ENCODE peak calls at places on chromosomes 7 and 10, in seven cellular contexts. U, Z, K, X, Y, M and V are unnamed samples.

GRCh38 chr10:72270607-72271281 is 3.0 kb upstream of the DDIT4 start:
- DNase-seq in M (no peak), Z (no peak), U (no peak), X (no peak), K (no peak), Y (peak; percentile 26), V (no peak)

GRCh38 chr10:53697038-53697437 is 924.5 kb upstream of the MBL2 start:
- DNase-seq in M (no peak), U (peak; percentile 29), Y (peak; percentile 68), Z (no peak), X (peak; percentile 93), K (no peak), V (no peak)

GRCh38 chr7:38574121-38574520 is 57.1 kb downstream of the AMPH start:
- DNase-seq in K (no peak), U (no peak), M (no peak), Z (no peak), X (peak; percentile 4), Y (no peak), V (peak; percentile 31)

GRCh38 chr10:1643161-1643910 is 94.0 kb downstream of the ADARB2 start:
- DNase-seq in Z (peak; percentile 62), X (peak; percentile 76), K (peak; percentile 71), Y (peak; percentile 27), U (no peak), M (peak; percentile 80), V (no peak)

GRCh38 chr10:76583711-76584161 is 1053.9 kb downstream of the KCNMA1 start:
- DNase-seq in U (peak; percentile 78), Z (no peak), M (no peak), X (peak; percentile 86), K (no peak), Y (peak; percentile 76), V (peak; percentile 90)

GRCh38 chr7:9507281-9507680 is 1073.9 kb downstream of the NXPH1 start:
- DNase-seq in M (no peak), K (no peak), Y (no peak), U (peak; percentile 64), X (peak; percentile 11), Z (no peak), V (no peak)

GRCh38 chr7:17020250-17020649 is 138.5 kb upstream of the AGR3 start:
- DNase-seq in Y (no peak), X (no peak), M (no peak), Z (no peak), U (no peak), K (no peak), V (no peak)

GRCh38 chr7:25263292-25263691 is 35.0 kb upstream of the NPVF start:
- DNase-seq in Y (no peak), M (no peak), K (no peak), X (no peak), Z (no peak), U (no peak), V (no peak)

GRCh38 chr10:97904026-97904410 is 54.4 kb downstream of the GOLGA7B start:
- DNase-seq in Z (no peak), X (no peak), K (no peak), Y (no peak), M (no peak), U (no peak), V (no peak)

GRCh38 chr10:69457771-69458237 is 6.5 kb downstream of the TSPAN15 start:
- DNase-seq in Y (no peak), K (no peak), Z (no peak), X (no peak), U (no peak), M (no peak), V (no peak)

GRCh38 chr7:106599343-106599698 is 61.6 kb downstream of the CCDC71L start:
- DNase-seq in M (no peak), U (no peak), K (no peak), Y (peak; percentile 39), Z (no peak), X (no peak), V (no peak)

GRCh38 chr7:18900801-18901200 is 216.6 kb downstream of the TWIST1 start:
- DNase-seq in Z (no peak), X (no peak), M (no peak), U (no peak), K (no peak), Y (no peak), V (no peak)

GRCh38 chr10:126027707-126028106 is 131.3 kb downstream of the FANK1 start:
- DNase-seq in M (no peak), X (no peak), U (no peak), Z (no peak), K (no peak), Y (no peak), V (no peak)

GRCh38 chr7:83581667-83582435 is 67.1 kb downstream of the SEMA3E start:
- DNase-seq in M (no peak), Z (no peak), U (no peak), Y (no peak), K (no peak), X (no peak), V (no peak)

GRCh38 chr10:88792656-88793055 is 9.9 kb upstream of the LIPM start:
- DNase-seq in X (no peak), Z (no peak), K (no peak), M (no peak), U (peak; percentile 54), Y (peak; percentile 36), V (peak; percentile 45)

GRCh38 chr7:127107601-127108007 is 145.1 kb downstream of the GRM8 start:
- DNase-seq in K (peak; percentile 65), Y (peak; percentile 86), X (peak; percentile 86), Z (peak; percentile 89), U (peak; percentile 43), M (peak; percentile 75), V (peak; percentile 19)

GRCh38 chr7:105014725-105015630 is 973 bp downstream of the KMT2E start:
- DNase-seq in Z (peak; percentile 51), M (peak; percentile 55), Y (peak; percentile 31), X (peak; percentile 64), K (peak; percentile 48), U (peak; percentile 67), V (peak; percentile 34)

GRCh38 chr7:124643196-124643850 is 122.3 kb downstream of the GPR37 start:
- DNase-seq in Z (no peak), M (no peak), K (no peak), Y (no peak), U (peak; percentile 3), X (no peak), V (no peak)

GRCh38 chr7:148723846-148724245 is 25.1 kb downstream of the CUL1 start:
- DNase-seq in U (peak; percentile 42), K (no peak), M (no peak), Z (no peak), Y (no peak), X (no peak), V (no peak)

GRCh38 chr7:45001138-45001694 is 1.2 kb downstream of the CCM2 start:
- DNase-seq in K (peak; percentile 44), M (no peak), U (peak; percentile 24), X (peak; percentile 67), Z (no peak), Y (peak; percentile 58), V (no peak)

GRCh38 chr7:7271094-7271874 is 88.9 kb downstream of the C1GALT1 start:
- DNase-seq in U (no peak), M (no peak), X (peak; percentile 56), K (no peak), Z (no peak), Y (peak; percentile 25), V (no peak)

GRCh38 chr7:50814166-50814565 is 31.5 kb upstream of the GRB10 start:
- DNase-seq in U (no peak), Y (peak; percentile 82), M (no peak), X (peak; percentile 96), Z (no peak), K (no peak), V (no peak)

GRCh38 chr10:30821269-30821993 is 191.9 kb upstream of the LYZL2 start:
- DNase-seq in X (peak; percentile 61), K (no peak), M (no peak), Y (no peak), Z (no peak), U (no peak), V (no peak)
- H2BK5ac ChIP-seq in X (no peak overlapping the region), K (no peak overlapping the region), M (no peak overlapping the region), Y (no peak overlapping the region), Z (no peak overlapping the region), U (no peak overlapping the region), V (peak overlapping the region; percentile 87)

DNA sequence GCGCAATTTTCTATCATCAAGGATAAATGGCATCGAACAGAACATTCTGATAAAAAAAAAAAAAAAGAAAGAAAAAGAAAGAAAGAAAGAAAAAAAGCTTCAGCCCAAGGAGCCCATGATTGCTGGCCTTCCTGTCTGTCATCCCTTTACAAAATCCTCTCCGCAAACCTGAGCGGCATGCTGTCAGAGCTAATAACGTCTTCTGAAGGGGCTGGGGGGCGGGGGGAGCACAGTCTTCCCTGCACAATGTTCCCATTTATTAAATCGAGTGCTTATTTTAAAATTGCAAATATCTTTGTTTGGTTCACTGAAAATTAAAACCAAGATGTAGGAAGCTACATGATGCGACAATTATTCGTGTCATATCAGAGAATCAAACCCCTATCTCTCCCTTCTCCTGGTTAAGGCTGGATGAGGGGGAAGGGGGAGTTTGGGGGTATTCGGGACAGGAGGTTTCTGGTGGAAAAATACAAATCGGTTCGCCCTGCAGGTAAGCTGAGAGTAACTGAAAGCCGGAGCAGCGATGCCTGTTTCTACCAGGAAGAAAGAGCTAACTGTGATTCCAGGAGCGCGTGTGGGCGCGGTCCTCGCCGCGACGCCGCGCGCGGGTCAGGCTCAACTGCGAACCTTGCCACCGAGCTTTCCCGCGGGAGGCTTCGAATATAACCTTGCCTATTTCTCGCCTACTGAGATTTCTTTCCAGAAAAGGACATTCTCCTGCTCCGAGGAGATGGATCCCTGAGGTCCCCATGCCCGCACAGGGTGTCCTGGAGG is 13.3 kb upstream of the DLX6 start:
- DNase-seq in M (peak; percentile 63), U (no peak), K (peak; percentile 32), X (peak; percentile 25), Y (no peak), Z (peak; percentile 12), V (no peak)
- H2BK5ac ChIP-seq in M (no peak overlapping the region), U (no peak overlapping the region), K (no peak overlapping the region), X (no peak overlapping the region), Y (no peak overlapping the region), Z (peak overlapping the region; percentile 59), V (no peak overlapping the region)

DNA sequence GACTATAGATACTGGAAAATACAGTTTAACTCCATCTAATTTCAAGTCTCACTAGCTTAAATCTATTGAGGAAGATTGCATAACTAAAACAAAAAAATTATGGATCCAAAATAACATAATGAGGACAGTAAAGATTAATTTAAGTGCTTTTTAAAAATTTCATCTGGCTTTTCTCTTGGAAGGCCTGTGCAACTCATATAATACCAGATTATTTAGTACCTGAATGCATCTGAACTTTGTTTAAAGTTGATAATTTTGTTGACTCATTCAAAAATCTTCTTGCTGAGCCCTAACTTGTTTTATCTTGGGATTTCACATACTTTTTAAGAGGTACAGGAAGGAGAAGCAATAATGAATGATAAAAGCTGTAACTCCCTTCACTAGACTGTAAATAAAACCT is 146.5 kb downstream of the CSTF2T start:
- DNase-seq in M (no peak), X (no peak), Z (no peak), Y (no peak), U (no peak), K (no peak), V (no peak)
- H2BK5ac ChIP-seq in M (no peak overlapping the region), X (no peak overlapping the region), Z (no peak overlapping the region), Y (no peak overlapping the region), U (no peak overlapping the region), K (no peak overlapping the region), V (no peak overlapping the region)

DNA sequence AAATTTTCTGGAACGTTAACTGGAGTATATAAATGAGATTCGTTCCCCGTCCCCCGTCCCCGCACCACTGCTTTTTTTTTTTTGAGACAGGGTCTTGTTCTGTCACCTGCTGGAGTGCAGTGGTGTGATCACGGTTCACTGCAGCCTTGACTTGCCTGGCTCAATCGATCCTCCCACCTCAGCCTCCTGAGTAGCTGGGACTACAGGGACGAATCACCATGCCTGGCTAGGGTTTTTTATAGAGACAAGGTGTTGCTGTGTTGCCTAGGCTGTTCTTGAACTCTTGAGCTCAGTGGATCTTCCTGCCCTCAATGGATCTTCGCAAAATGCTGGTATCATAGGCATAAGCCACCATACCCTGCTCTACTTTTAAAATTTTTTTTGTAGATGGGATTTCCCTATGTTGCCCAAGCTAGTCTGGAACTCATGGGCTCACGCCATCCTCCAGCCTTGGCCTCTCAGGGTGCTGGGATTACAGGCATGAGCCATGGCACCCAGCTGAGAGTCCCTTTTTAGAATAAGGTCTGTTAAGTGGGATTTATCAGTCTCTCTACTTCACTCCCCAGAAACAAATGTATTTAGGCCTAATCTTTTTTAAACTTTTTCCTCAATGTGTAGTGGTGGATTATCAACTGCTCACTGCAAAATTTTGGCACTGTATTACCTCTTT is 122.9 kb downstream of the LYZL1 start:
- DNase-seq in U (no peak), Z (no peak), X (no peak), M (no peak), Y (peak; percentile 41), K (no peak), V (no peak)
- H2BK5ac ChIP-seq in U (no peak overlapping the region), Z (no peak overlapping the region), X (no peak overlapping the region), M (no peak overlapping the region), Y (no peak overlapping the region), K (no peak overlapping the region), V (no peak overlapping the region)